ENCODE peak calls at places on chromosomes 12 and 14, in seven cellular contexts. F is ovary; U is HEK293T; P is stimulated activated CD8-positive, alpha-beta memory T cell treated with anti-CD3 and anti-CD28 coated beads, Interleukin-15, amount 100 ng/mL, for 1 hour; T is activated naive CD4-positive, alpha-beta T cell; O is fibroblast of lung; A is cardiac fibroblast. C is an unnamed sample.

GRCh38 chr12:14076538-14076937 is 95.1 kb upstream of the GRIN2B start:
- DNase-seq in F (no peak), U (no peak), P (no peak), T (no peak), O (no peak), A (no peak), C (no peak)

GRCh38 chr12:65556676-65557424 is 267.4 kb upstream of the HMGA2 start:
- DNase-seq in F (peak; percentile 80), U (peak; percentile 86), P (peak; percentile 32), T (peak; percentile 13), O (peak; percentile 83), A (peak; percentile 92), C (peak; percentile 70)

GRCh38 chr12:2986876-2987275 is 27.7 kb downstream of the TEAD4 start:
- DNase-seq in F (no peak), U (no peak), P (no peak), T (no peak), O (no peak), A (no peak), C (no peak)

GRCh38 chr12:106046301-106046846 is 92.4 kb downstream of the NUAK1 start:
- DNase-seq in F (no peak), U (no peak), P (no peak), T (no peak), O (no peak), A (no peak), C (no peak)

GRCh38 chr12:61993734-61994345 is 266.4 kb upstream of the USP15 start:
- DNase-seq in F (no peak), U (peak; percentile 25), P (no peak), T (no peak), O (peak; percentile 25), A (peak; percentile 11), C (no peak)

GRCh38 chr12:4881665-4882064 is 28.0 kb upstream of the KCNA1 start:
- DNase-seq in F (no peak), U (no peak), P (no peak), T (no peak), O (no peak), A (no peak), C (no peak)

GRCh38 chr12:40598073-40598472 is 94.2 kb upstream of the CNTN1 start:
- DNase-seq in F (no peak), U (no peak), P (no peak), T (no peak), O (no peak), A (no peak), C (no peak)

GRCh38 chr12:82174936-82175335 is 183.3 kb downstream of the CCDC59 start:
- DNase-seq in F (no peak), U (peak; percentile 9), P (no peak), T (no peak), O (no peak), A (no peak), C (no peak)

GRCh38 chr12:108876550-108876949 is 3.3 kb upstream of the DAO start:
- DNase-seq in F (no peak), U (no peak), P (no peak), T (no peak), O (no peak), A (no peak), C (no peak)

GRCh38 chr12:132276066-132276719 is 53.2 kb downstream of the GALNT9 start:
- DNase-seq in F (no peak), U (no peak), P (no peak), T (no peak), O (no peak), A (no peak), C (no peak)

GRCh38 chr14:58899317-58899713 is 261.6 kb downstream of the DACT1 start:
- DNase-seq in F (no peak), U (no peak), P (no peak), T (no peak), O (peak; percentile 83), A (peak; percentile 95), C (no peak)

GRCh38 chr14:38616959-38617358 is 361.1 kb upstream of the CLEC14A start:
- DNase-seq in F (no peak), U (no peak), P (no peak), T (no peak), O (no peak), A (no peak), C (no peak)

GRCh38 chr12:66002812-66003211 is 127.7 kb downstream of the LLPH start:
- DNase-seq in F (no peak), U (no peak), P (no peak), T (no peak), O (no peak), A (peak; percentile 61), C (no peak)

GRCh38 chr12:83514372-83514771 is 827.7 kb downstream of the TMTC2 start:
- DNase-seq in F (no peak), U (no peak), P (no peak), T (no peak), O (no peak), A (no peak), C (no peak)

GRCh38 chr12:124311292-124312109 is 16.6 kb downstream of the RFLNA start:
- DNase-seq in F (no peak), U (no peak), P (no peak), T (no peak), O (no peak), A (no peak), C (no peak)

GRCh38 chr14:62002636-62003035 is 240.4 kb downstream of the SNAPC1 start:
- DNase-seq in F (no peak), U (no peak), P (no peak), T (no peak), O (no peak), A (peak; percentile 68), C (no peak)

GRCh38 chr12:2823483-2823882 is 11.0 kb downstream of the ITFG2 start:
- DNase-seq in F (no peak), U (no peak), P (no peak), T (no peak), O (no peak), A (no peak), C (no peak)

GRCh38 chr12:96457191-96457930 is 32.0 kb upstream of the CFAP54 start:
- DNase-seq in F (no peak), U (no peak), P (no peak), T (no peak), O (no peak), A (peak; percentile 28), C (no peak)

GRCh38 chr14:25406818-25407217 is 356.9 kb upstream of the STXBP6 start:
- DNase-seq in F (no peak), U (peak; percentile 39), P (no peak), T (no peak), O (no peak), A (peak; percentile 33), C (no peak)

GRCh38 chr12:57889541-57889989 is 43.0 kb upstream of the CTDSP2 start:
- DNase-seq in F (peak; percentile 81), U (no peak), P (no peak), T (no peak), O (peak; percentile 99), A (peak; percentile 90), C (no peak)

GRCh38 chr12:45302621-45303020 is 86.7 kb downstream of the ANO6 start:
- DNase-seq in F (no peak), U (no peak), P (no peak), T (no peak), O (peak; percentile 64), A (peak; percentile 29), C (no peak)

GRCh38 chr12:125183187-125184067 is 118.2 kb downstream of the AACS start:
- DNase-seq in F (peak; percentile 80), U (peak; percentile 84), P (peak; percentile 68), T (peak; percentile 67), O (peak; percentile 63), A (peak; percentile 76), C (peak; percentile 34)

GRCh38 chr12:96994900-96995299 is 87.8 kb downstream of the NEDD1 start:
- DNase-seq in F (no peak), U (no peak), P (no peak), T (no peak), O (no peak), A (no peak), C (no peak)

GRCh38 chr14:104314251-104314941 is 176.0 kb downstream of the KIF26A start:
- DNase-seq in F (peak; percentile 22), U (no peak), P (no peak), T (no peak), O (no peak), A (no peak), C (no peak)

GRCh38 chr14:78157855-78158436 is 12.2 kb upstream of the NRXN3 start:
- DNase-seq in F (no peak), U (peak; percentile 20), P (no peak), T (no peak), O (no peak), A (peak; percentile 9), C (no peak)

GRCh38 chr12:78007173-78007572 is 176.5 kb downstream of the NAV3 start:
- DNase-seq in F (no peak), U (no peak), P (no peak), T (no peak), O (no peak), A (no peak), C (no peak)

GRCh38 chr14:105856676-105857222 is 330.4 kb downstream of the TMEM121 start:
- DNase-seq in F (no peak), U (no peak), P (no peak), T (no peak), O (no peak), A (no peak), C (no peak)

GRCh38 chr14:51473808-51474207 is 177.9 kb upstream of the FRMD6 start:
- DNase-seq in F (no peak), U (no peak), P (no peak), T (no peak), O (no peak), A (peak; percentile 43), C (no peak)

GRCh38 chr12:68420225-68421008 is 88.3 kb upstream of the MDM1 start:
- DNase-seq in F (no peak), U (no peak), P (no peak), T (no peak), O (peak; percentile 28), A (peak; percentile 63), C (no peak)

GRCh38 chr12:50620050-50620974 is 115.5 kb downstream of the DIP2B start:
- DNase-seq in F (no peak), U (no peak), P (no peak), T (no peak), O (peak; percentile 85), A (peak; percentile 89), C (no peak)

GRCh38 chr14:76827696-76828301 is 1.6 kb downstream of the LRRC74A start:
- DNase-seq in F (peak; percentile 40), U (no peak), P (no peak), T (no peak), O (no peak), A (peak; percentile 37), C (no peak)

GRCh38 chr14:51652168-51653095 is 722 bp downstream of the FRMD6 start:
- DNase-seq in F (peak; percentile 71), U (peak; percentile 47), P (no peak), T (peak; percentile 12), O (no peak), A (no peak), C (no peak)

GRCh38 chr12:54560374-54560858 is 11.0 kb downstream of the PDE1B start:
- DNase-seq in F (peak; percentile 97), U (no peak), P (peak; percentile 69), T (peak; percentile 69), O (peak; percentile 63), A (peak; percentile 79), C (no peak)

GRCh38 chr12:6384499-6385436 is 806 bp downstream of the LTBR start:
- DNase-seq in F (peak; percentile 54), U (no peak), P (no peak), T (no peak), O (no peak), A (peak; percentile 32), C (no peak)

GRCh38 chr12:96766232-96766631 is 140.8 kb upstream of the NEDD1 start:
- DNase-seq in F (no peak), U (no peak), P (no peak), T (no peak), O (no peak), A (peak; percentile 11), C (no peak)

C was measured in NCI-H1048.